ENCODE peak calls at places on chromosomes 16 and 17, in four cellular contexts. F, M, T and X are unnamed samples.

GRCh38 chr16:19213885-19214284 is 45.8 kb downstream of the SYT17 start:
- DNase-seq in F (no peak), M (no peak), T (no peak), X (peak; percentile 70)

GRCh38 chr17:4004517-4005295 is 40.5 kb upstream of the ATP2A3 start:
- DNase-seq in F (peak; percentile 42), M (peak; percentile 52), T (peak; percentile 77), X (peak; percentile 96)

GRCh38 chr17:42236760-42237159 is 39.4 kb downstream of the STAT5B start:
- DNase-seq in F (no peak), M (no peak), T (no peak), X (no peak)

GRCh38 chr17:14359251-14359939 is 58.5 kb downstream of the HS3ST3B1 start:
- DNase-seq in F (no peak), M (no peak), T (no peak), X (peak; percentile 68)

GRCh38 chr17:73782641-73783381 is 138.6 kb upstream of the SDK2 start:
- DNase-seq in F (no peak), M (no peak), T (no peak), X (peak; percentile 86)

GRCh38 chr17:71948703-71949422 is 172.0 kb upstream of the SOX9 start:
- DNase-seq in F (no peak), M (no peak), T (no peak), X (no peak)

GRCh38 chr16:84925092-84925772 is 86.1 kb downstream of the ZDHHC7 start:
- DNase-seq in F (peak; percentile 40), M (peak; percentile 52), T (peak; percentile 48), X (peak; percentile 90)

GRCh38 chr17:58974354-58974753 is 132.3 kb downstream of the TRIM37 start:
- DNase-seq in F (no peak), M (no peak), T (no peak), X (no peak)

GRCh38 chr16:14172200-14172805 is 101.2 kb downstream of the MRTFB start:
- DNase-seq in F (no peak), M (no peak), T (peak; percentile 27), X (no peak)

GRCh38 chr17:77724876-77725615 is 233.5 kb upstream of the TNRC6C start:
- DNase-seq in F (no peak), M (no peak), T (no peak), X (peak; percentile 49)

GRCh38 chr16:64823676-64824075 is 298.2 kb downstream of the CDH11 start:
- DNase-seq in F (no peak), M (no peak), T (no peak), X (no peak)

GRCh38 chr16:8575399-8575798 is 14.9 kb downstream of the TMEM114 start:
- DNase-seq in F (no peak), M (no peak), T (no peak), X (no peak)

GRCh38 chr16:23687034-23687808 is 8.5 kb downstream of the PLK1 start:
- DNase-seq in F (no peak), M (no peak), T (no peak), X (no peak)

GRCh38 chr16:84548971-84549844 is 44.7 kb upstream of the MEAK7 start:
- DNase-seq in F (no peak), M (peak; percentile 23), T (no peak), X (no peak)

GRCh38 chr17:48177816-48178215 is 70.2 kb downstream of the SNX11 start:
- DNase-seq in F (no peak), M (no peak), T (no peak), X (no peak)
- H3K4me1 ChIP-seq in F (no peaks in the 10 kb centered on the region), M (peaks cover 15% of the 10 kb centered on the region), T (no peaks in the 10 kb centered on the region), X (no peaks in the 10 kb centered on the region)

GRCh38 chr17:32142857-32143524 is 689 bp downstream of the RHOT1 start:
- DNase-seq in F (peak; percentile 84), M (no peak), T (peak; percentile 76), X (peak; percentile 96)
- TF ChIP-seq CTCF in F (no peak), M (no peak), T (no peak), X (no peak)

GRCh38 chr17:17110520-17110919 is 68.3 kb downstream of the MPRIP start:
- DNase-seq in F (no peak), M (no peak), T (no peak), X (no peak)

GRCh38 chr17:17114592-17115225 is 72.5 kb downstream of the MPRIP start:
- DNase-seq in F (no peak), M (no peak), T (no peak), X (no peak)

GRCh38 chr17:17109896-17110295 is 67.6 kb downstream of the MPRIP start:
- DNase-seq in F (no peak), M (peak; percentile 24), T (no peak), X (no peak)

GRCh38 chr17:17111401-17112393 is 69.4 kb downstream of the MPRIP start:
- DNase-seq in F (no peak), M (no peak), T (no peak), X (no peak)

GRCh38 chr17:17112628-17113200 is 70.5 kb downstream of the MPRIP start:
- DNase-seq in F (no peak), M (no peak), T (no peak), X (no peak)
- H3K4me1 ChIP-seq in F (peaks cover 37% of the 10 kb centered on the region), M (peaks cover 55% of the 10 kb centered on the region), T (peaks cover 30% of the 10 kb centered on the region), X (peaks cover 4% of the 10 kb centered on the region)

DNA sequence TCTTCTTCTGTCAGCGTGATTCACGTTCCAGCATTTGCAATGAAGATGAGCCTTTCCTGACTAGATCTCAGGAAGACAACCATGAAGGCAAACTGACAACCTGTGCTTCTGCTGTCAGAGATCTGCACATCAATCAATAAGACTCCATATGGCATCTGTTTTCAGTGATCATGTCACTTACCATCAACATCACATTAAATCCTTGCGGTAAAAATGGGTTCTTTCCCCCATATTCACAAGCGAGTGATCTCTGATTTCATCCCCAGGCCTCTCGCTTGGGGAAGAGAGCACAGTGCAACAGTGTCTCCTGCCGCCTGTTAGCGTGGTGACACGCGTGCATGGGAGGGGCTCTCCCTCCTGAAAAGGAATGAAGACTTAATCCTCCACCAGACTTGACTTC is 11.1 kb downstream of the NACA2 start:
- DNase-seq in F (no peak), M (no peak), T (peak; percentile 58), X (peak; percentile 59)
- TF ChIP-seq CTCF in F (no peak), M (no peak), T (peak; percentile 38), X (peak; percentile 32)